ENCODE peak calls at places on chromosomes 5 and 9, in four cellular contexts. S is HFFc6; N is hypothalamus; L is stimulated activated CD4-positive, alpha-beta T cell treated with anti-CD3 and anti-CD28 coated beads, Interleukin-12 subunit alpha, Interleukin-12 subunit beta, amount 100 ng/mL, for 4 hours. D is an unnamed sample.
A peak's percentile ranks its signal among the peaks of the same experiment; 100 is the strongest.

GRCh38 chr5:30957591-30957990 is 235.9 kb upstream of the CDH6 start:
- DNase-seq in S (no peak), N (no peak), L (no peak), D (no peak)

GRCh38 chr9:504921-505821 is 290.5 kb downstream of the DOCK8 start:
- DNase-seq in N (no peak), S (no peak), L (peak; percentile 6), D (peak; percentile 46)

GRCh38 chr5:39700523-39700922 is 275.7 kb upstream of the DAB2 start:
- DNase-seq in N (no peak), L (no peak), S (no peak), D (no peak)

GRCh38 chr5:127925916-127926315 is 157.7 kb upstream of the SLC12A2 start:
- DNase-seq in L (no peak), N (no peak), S (no peak), D (peak; percentile 40)

GRCh38 chr9:130471411-130472183 is 26.8 kb downstream of the ASS1 start:
- DNase-seq in S (no peak), L (no peak), N (no peak), D (no peak)

GRCh38 chr9:77854258-77854915 is 177.2 kb downstream of the GNAQ start:
- DNase-seq in N (no peak), S (no peak), L (no peak), D (no peak)

GRCh38 chr9:37801287-37801850 is 772 bp downstream of the DCAF10 start:
- DNase-seq in S (peak; percentile 10), L (peak; percentile 41), N (no peak), D (peak; percentile 60)

GRCh38 chr5:136957428-136957827 is 541.7 kb downstream of the SPOCK1 start:
- DNase-seq in N (no peak), S (no peak), L (no peak), D (no peak)

GRCh38 chr9:130825051-130825651 is 9.9 kb upstream of the ABL1 start:
- DNase-seq in S (peak; percentile 24), L (no peak), N (no peak), D (peak; percentile 43)

D was measured in mucosa of descending colon.